ENCODE peak calls at places on chromosomes 5 and 9, in six cellular contexts. One of them, this sample, is unnamed.

GRCh38 chr9:136546697-136547481 is 1.0 kb upstream of the NOTCH1 start:
- DNase-seq in IMR-90: peak; percentile 35
- DNase-seq in fibroblast of mammary gland: peak; percentile 18
- DNase-seq in vagina: no peak
- DNase-seq in H9: peak; percentile 66
- DNase-seq in brain microvascular endothelial cell: peak; percentile 6
- DNase-seq in this sample: peak; percentile 38

GRCh38 chr5:16886793-16887345 is 49.2 kb downstream of the MYO10 start:
- DNase-seq in IMR-90: no peak
- DNase-seq in fibroblast of mammary gland: no peak
- DNase-seq in vagina: no peak
- DNase-seq in H9: no peak
- DNase-seq in brain microvascular endothelial cell: no peak
- DNase-seq in this sample: no peak

GRCh38 chr5:7679663-7680062 is 171.3 kb downstream of the CFAP90 start:
- DNase-seq in IMR-90: no peak
- DNase-seq in fibroblast of mammary gland: no peak
- DNase-seq in vagina: no peak
- DNase-seq in H9: no peak
- DNase-seq in brain microvascular endothelial cell: no peak
- DNase-seq in this sample: no peak

GRCh38 chr9:95084254-95084934 is 233.1 kb downstream of the FANCC start:
- DNase-seq in IMR-90: no peak
- DNase-seq in fibroblast of mammary gland: no peak
- DNase-seq in vagina: no peak
- DNase-seq in H9: no peak
- DNase-seq in brain microvascular endothelial cell: no peak
- DNase-seq in this sample: no peak

GRCh38 chr5:133742370-133743036 is 130.2 kb upstream of the FSTL4 start:
- DNase-seq in IMR-90: no peak
- DNase-seq in fibroblast of mammary gland: no peak
- DNase-seq in vagina: peak; percentile 58
- DNase-seq in H9: no peak
- DNase-seq in brain microvascular endothelial cell: no peak
- DNase-seq in this sample: no peak

GRCh38 chr5:73605223-73606087 is 20.5 kb upstream of the ARHGEF28 start:
- DNase-seq in IMR-90: peak; percentile 42
- DNase-seq in fibroblast of mammary gland: no peak
- DNase-seq in vagina: no peak
- DNase-seq in H9: no peak
- DNase-seq in brain microvascular endothelial cell: peak; percentile 62
- DNase-seq in this sample: no peak

GRCh38 chr9:127388037-127388855 is 8.7 kb upstream of the SLC2A8 start:
- DNase-seq in IMR-90: peak; percentile 98
- DNase-seq in fibroblast of mammary gland: peak; percentile 96
- DNase-seq in vagina: no peak
- DNase-seq in H9: no peak
- DNase-seq in brain microvascular endothelial cell: peak; percentile 98
- DNase-seq in this sample: peak; percentile 94

GRCh38 chr5:135248801-135249231 is 150.2 kb downstream of the MACROH2A1 start:
- DNase-seq in IMR-90: no peak
- DNase-seq in fibroblast of mammary gland: no peak
- DNase-seq in vagina: no peak
- DNase-seq in H9: no peak
- DNase-seq in brain microvascular endothelial cell: no peak
- DNase-seq in this sample: no peak

GRCh38 chr9:137451976-137452760 is 7.0 kb downstream of the NSMF start:
- DNase-seq in IMR-90: no peak
- DNase-seq in fibroblast of mammary gland: no peak
- DNase-seq in vagina: no peak
- DNase-seq in H9: no peak
- DNase-seq in brain microvascular endothelial cell: no peak
- DNase-seq in this sample: no peak

GRCh38 chr5:62093981-62094380 is 212.0 kb upstream of the KIF2A start:
- DNase-seq in IMR-90: peak; percentile 7
- DNase-seq in fibroblast of mammary gland: peak; percentile 16
- DNase-seq in vagina: no peak
- DNase-seq in H9: no peak
- DNase-seq in brain microvascular endothelial cell: peak; percentile 34
- DNase-seq in this sample: peak; percentile 27

GRCh38 chr5:178547753-178548415 is 42.3 kb downstream of the COL23A1 start:
- DNase-seq in IMR-90: no peak
- DNase-seq in fibroblast of mammary gland: no peak
- DNase-seq in vagina: no peak
- DNase-seq in H9: no peak
- DNase-seq in brain microvascular endothelial cell: no peak
- DNase-seq in this sample: no peak

GRCh38 chr9:23571414-23572104 is 254.5 kb downstream of the ELAVL2 start:
- DNase-seq in IMR-90: no peak
- DNase-seq in fibroblast of mammary gland: no peak
- DNase-seq in vagina: no peak
- DNase-seq in H9: no peak
- DNase-seq in brain microvascular endothelial cell: no peak
- DNase-seq in this sample: no peak

GRCh38 chr5:69231851-69232250 is 2.8 kb upstream of the CDK7 start:
- DNase-seq in IMR-90: no peak
- DNase-seq in fibroblast of mammary gland: peak; percentile 39
- DNase-seq in vagina: no peak
- DNase-seq in H9: no peak
- DNase-seq in brain microvascular endothelial cell: no peak
- DNase-seq in this sample: peak; percentile 60

GRCh38 chr5:31898246-31898645 is 259.3 kb downstream of the PDZD2 start:
- DNase-seq in IMR-90: no peak
- DNase-seq in fibroblast of mammary gland: no peak
- DNase-seq in vagina: no peak
- DNase-seq in H9: no peak
- DNase-seq in brain microvascular endothelial cell: no peak
- DNase-seq in this sample: no peak

DNA sequence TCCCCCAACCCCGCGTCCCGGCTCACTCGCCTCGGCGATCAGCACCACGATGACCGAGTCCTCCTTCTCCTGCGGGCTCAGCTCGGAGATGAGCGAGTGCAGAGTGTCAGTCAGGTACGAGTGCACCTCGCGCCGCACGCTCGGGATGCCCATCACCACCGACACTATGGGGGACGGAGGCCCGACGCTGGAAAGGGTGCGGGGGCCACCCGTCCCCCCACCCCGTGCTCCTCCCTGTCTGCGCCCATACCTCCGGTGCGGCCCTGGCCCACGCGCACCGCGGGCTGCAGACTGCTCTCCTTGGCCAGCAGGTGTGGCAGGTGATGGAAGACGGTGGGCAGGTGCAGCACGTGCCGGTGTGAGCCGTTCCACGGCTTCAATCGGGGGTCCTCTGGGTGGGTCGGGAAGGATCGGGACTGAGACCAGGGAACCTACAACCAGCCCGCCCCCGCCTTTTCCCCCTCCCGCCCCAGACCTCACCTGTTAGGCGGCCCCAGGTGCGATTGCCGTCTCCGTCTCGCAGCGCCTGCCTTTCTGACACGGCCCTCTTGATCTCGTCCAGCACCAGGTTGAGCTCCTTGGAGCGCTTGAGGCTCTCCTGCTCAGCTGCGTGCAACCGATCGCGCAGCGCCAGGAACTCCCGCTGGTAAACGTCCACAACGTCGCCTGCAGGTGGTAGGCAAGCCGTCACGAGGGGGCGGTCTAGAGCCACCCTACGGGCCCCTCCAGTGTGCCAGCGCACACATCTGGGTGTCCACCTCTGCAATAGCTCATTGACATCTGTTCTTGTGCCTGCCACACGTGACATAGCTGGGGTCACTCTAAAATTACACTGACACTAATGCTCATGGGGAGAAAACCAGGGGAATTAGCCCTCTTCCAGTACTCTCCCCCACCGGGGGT is 5.1 kb downstream of the MGAT4B start:
- DNase-seq in IMR-90: peak; percentile 48
- DNase-seq in fibroblast of mammary gland: peak; percentile 64
- DNase-seq in vagina: no peak
- DNase-seq in H9: peak; percentile 88
- DNase-seq in brain microvascular endothelial cell: peak; percentile 34
- DNase-seq in this sample: peak; percentile 44
- TF ChIP-seq CTCF in IMR-90: peak; percentile 59
- TF ChIP-seq CTCF in fibroblast of mammary gland: peak; percentile 51
- TF ChIP-seq CTCF in vagina: peak; percentile 70
- TF ChIP-seq CTCF in H9: peak; percentile 84
- TF ChIP-seq CTCF in brain microvascular endothelial cell: peak; percentile 83
- TF ChIP-seq CTCF in this sample: peak; percentile 56

GRCh38 chr9:36110434-36110833 is 26.1 kb upstream of the GLIPR2 start:
- DNase-seq in IMR-90: no peak
- DNase-seq in fibroblast of mammary gland: no peak
- DNase-seq in vagina: no peak
- DNase-seq in H9: no peak
- DNase-seq in brain microvascular endothelial cell: no peak
- DNase-seq in this sample: no peak
- TF ChIP-seq CTCF in IMR-90: no peak
- TF ChIP-seq CTCF in fibroblast of mammary gland: peak; percentile 13
- TF ChIP-seq CTCF in vagina: no peak
- TF ChIP-seq CTCF in H9: peak; percentile 35
- TF ChIP-seq CTCF in brain microvascular endothelial cell: peak; percentile 36
- TF ChIP-seq CTCF in this sample: no peak

DNA sequence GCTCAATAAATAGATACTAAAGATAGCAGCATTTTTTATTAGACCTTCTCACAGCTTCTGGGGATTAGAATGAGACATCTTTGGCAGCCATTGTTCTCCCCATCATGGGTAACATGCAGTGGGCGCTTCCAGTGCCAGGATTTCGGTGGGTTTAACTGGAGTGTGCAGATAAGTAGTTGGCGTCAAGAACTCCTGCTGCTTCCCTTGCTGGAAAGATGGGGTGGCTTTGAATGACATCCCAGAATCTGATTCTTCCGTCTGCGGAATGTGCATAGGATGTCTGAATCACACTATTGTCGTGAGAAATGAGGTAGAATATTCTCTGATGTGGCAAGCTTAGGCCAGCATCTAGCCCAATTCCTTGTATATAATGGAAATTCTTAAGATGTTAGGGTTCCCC is 7.3 kb downstream of the SFXN1 start:
- DNase-seq in IMR-90: no peak
- DNase-seq in fibroblast of mammary gland: no peak
- DNase-seq in vagina: no peak
- DNase-seq in H9: no peak
- DNase-seq in brain microvascular endothelial cell: no peak
- DNase-seq in this sample: no peak
- TF ChIP-seq CTCF in IMR-90: no peak
- TF ChIP-seq CTCF in fibroblast of mammary gland: no peak
- TF ChIP-seq CTCF in vagina: no peak
- TF ChIP-seq CTCF in H9: no peak
- TF ChIP-seq CTCF in brain microvascular endothelial cell: no peak
- TF ChIP-seq CTCF in this sample: no peak

GRCh38 chr5:140882591-140882899 is 621 bp downstream of the PCDHA13 start:
- DNase-seq in IMR-90: no peak
- DNase-seq in fibroblast of mammary gland: peak; percentile 5
- DNase-seq in vagina: no peak
- DNase-seq in H9: peak; percentile 59
- DNase-seq in brain microvascular endothelial cell: no peak
- DNase-seq in this sample: no peak
- TF ChIP-seq CTCF in IMR-90: no peak
- TF ChIP-seq CTCF in fibroblast of mammary gland: no peak
- TF ChIP-seq CTCF in vagina: no peak
- TF ChIP-seq CTCF in H9: peak; percentile 75
- TF ChIP-seq CTCF in brain microvascular endothelial cell: no peak
- TF ChIP-seq CTCF in this sample: no peak

GRCh38 chr9:4090491-4090890 is 209.4 kb downstream of the GLIS3 start:
- DNase-seq in IMR-90: no peak
- DNase-seq in fibroblast of mammary gland: no peak
- DNase-seq in vagina: no peak
- DNase-seq in H9: no peak
- DNase-seq in brain microvascular endothelial cell: no peak
- DNase-seq in this sample: no peak
- TF ChIP-seq CTCF in IMR-90: no peak
- TF ChIP-seq CTCF in fibroblast of mammary gland: no peak
- TF ChIP-seq CTCF in vagina: no peak
- TF ChIP-seq CTCF in H9: no peak
- TF ChIP-seq CTCF in brain microvascular endothelial cell: peak; percentile 20
- TF ChIP-seq CTCF in this sample: no peak

GRCh38 chr5:52757991-52758390 is 29.7 kb upstream of the ITGA1 start:
- DNase-seq in IMR-90: no peak
- DNase-seq in fibroblast of mammary gland: no peak
- DNase-seq in vagina: no peak
- DNase-seq in H9: no peak
- DNase-seq in brain microvascular endothelial cell: peak; percentile 82
- DNase-seq in this sample: no peak
- TF ChIP-seq CTCF in IMR-90: no peak
- TF ChIP-seq CTCF in fibroblast of mammary gland: no peak
- TF ChIP-seq CTCF in vagina: no peak
- TF ChIP-seq CTCF in H9: no peak
- TF ChIP-seq CTCF in brain microvascular endothelial cell: no peak
- TF ChIP-seq CTCF in this sample: no peak